ENCODE peak calls at places on chromosomes 13 and 19, in five cellular contexts. W is NB4, R is upper lobe of left lung, F is adrenal gland, S is ovary. P is an unnamed sample.

GRCh38 chr19:39969681-39970423 is 1.1 kb upstream of the PSMC4 start:
- DNase-seq in W (no peak), R (no peak), F (peak; percentile 33), S (no peak), P (no peak)

GRCh38 chr13:80173224-80173623 is 167.7 kb downstream of the SPRY2 start:
- DNase-seq in W (peak; percentile 27), R (peak; percentile 47), F (peak; percentile 41), S (no peak), P (peak; percentile 20)

GRCh38 chr19:32642771-32643170 is 32.2 kb downstream of the ANKRD27 start:
- DNase-seq in W (no peak), R (no peak), F (no peak), S (no peak), P (no peak)

GRCh38 chr19:35675589-35676140 is 9.3 kb downstream of the UPK1A start:
- DNase-seq in W (no peak), R (no peak), F (no peak), S (no peak), P (no peak)

GRCh38 chr13:47085346-47085745 is 188.5 kb upstream of the HTR2A start:
- DNase-seq in W (no peak), R (no peak), F (no peak), S (no peak), P (no peak)

GRCh38 chr19:40294560-40294959 is 9.4 kb upstream of the AKT2 start:
- DNase-seq in W (no peak), R (no peak), F (no peak), S (no peak), P (no peak)

GRCh38 chr19:15276620-15277019 is 44.4 kb upstream of the EPHX3 start:
- DNase-seq in W (no peak), R (no peak), F (no peak), S (no peak), P (no peak)

GRCh38 chr19:57559008-57559403 is 657 bp downstream of the ZNF550 start:
- DNase-seq in W (peak; percentile 52), R (peak; percentile 26), F (peak; percentile 29), S (no peak), P (peak; percentile 29)

GRCh38 chr13:48511621-48512232 is 21.2 kb downstream of the RCBTB2 start:
- DNase-seq in W (no peak), R (no peak), F (no peak), S (no peak), P (peak; percentile 60)

GRCh38 chr13:54614729-54615128 is 1586.1 kb downstream of the OLFM4 start:
- DNase-seq in W (no peak), R (no peak), F (no peak), S (no peak), P (no peak)

GRCh38 chr19:18131841-18132596 is 20.9 kb upstream of the PIK3R2 start:
- DNase-seq in W (peak; percentile 36), R (no peak), F (no peak), S (no peak), P (no peak)

GRCh38 chr19:41356984-41357739 is 3.4 kb upstream of the TGFB1 start:
- DNase-seq in W (no peak), R (peak; percentile 52), F (no peak), S (no peak), P (no peak)

GRCh38 chr13:33132644-33133440 is 116.6 kb downstream of the KL start:
- DNase-seq in W (no peak), R (no peak), F (no peak), S (no peak), P (no peak)

GRCh38 chr19:39211731-39212376 is 7.8 kb upstream of the SYCN start:
- DNase-seq in W (no peak), R (no peak), F (no peak), S (no peak), P (no peak)

GRCh38 chr19:39818626-39819097 is 15.3 kb downstream of the DYRK1B start:
- DNase-seq in W (no peak), R (no peak), F (no peak), S (no peak), P (no peak)

GRCh38 chr19:47447470-47448359 is 24.0 kb downstream of the SLC8A2 start:
- DNase-seq in W (peak; percentile 68), R (peak; percentile 31), F (peak; percentile 81), S (peak; percentile 30), P (no peak)

GRCh38 chr19:56727731-56728130 is 56.2 kb upstream of the ZNF835 start:
- DNase-seq in W (no peak), R (no peak), F (no peak), S (no peak), P (no peak)

GRCh38 chr19:34404109-34404909 is at the start of gene PDCD2L:
- DNase-seq in W (peak; percentile 85), R (peak; percentile 93), F (peak; percentile 94), S (peak; percentile 90), P (peak; percentile 90)
- TF ChIP-seq POLR2A in W (peak; percentile 36), R (peak; percentile 77), F (peak; percentile 48), S (peak; percentile 30), P (no peak)

GRCh38 chr13:42155251-42155650 is 106.8 kb downstream of the DGKH start:
- DNase-seq in W (no peak), R (no peak), F (no peak), S (no peak), P (no peak)
- TF ChIP-seq POLR2A in W (no peak), R (no peak), F (no peak), S (no peak), P (no peak)

GRCh38 chr13:113584205-113584869 is at the start of gene TFDP1:
- DNase-seq in W (peak; percentile 97), R (peak; percentile 42), F (peak; percentile 61), S (peak; percentile 34), P (peak; percentile 79)
- TF ChIP-seq POLR2A in W (peak; percentile 98), R (no peak), F (peak; percentile 64), S (no peak), P (no peak)

GRCh38 chr19:2253106-2254051 is 2.8 kb downstream of the JSRP1 start:
- DNase-seq in W (peak; percentile 76), R (no peak), F (peak; percentile 20), S (no peak), P (no peak)

GRCh38 chr19:2252481-2253105 is 3.5 kb downstream of the AMH start:
- DNase-seq in W (peak; percentile 36), R (no peak), F (peak; percentile 21), S (no peak), P (no peak)

GRCh38 chr19:2249880-2250764 is 999 bp downstream of the AMH start:
- DNase-seq in W (no peak), R (no peak), F (peak; percentile 22), S (no peak), P (no peak)

GRCh38 chr19:2250765-2251576 is 1.8 kb downstream of the AMH start:
- DNase-seq in W (no peak), R (no peak), F (no peak), S (no peak), P (no peak)

GRCh38 chr19:2251577-2252480 is 2.7 kb downstream of the AMH start:
- DNase-seq in W (no peak), R (no peak), F (no peak), S (no peak), P (peak; percentile 61)
- TF ChIP-seq POLR2A in W (no peak), R (no peak), F (no peak), S (no peak), P (no peak)

P was measured in heart left ventricle.